ENCODE peak calls at places on chromosomes 13 and 19, in six cellular contexts. One of them, this sample, is unnamed.

GRCh38 chr13:114107686-114108081 is 24.7 kb downstream of the RASA3 start:
- DNase-seq in small intestine: no peak
- DNase-seq in GM23338: no peak
- DNase-seq in stimulated activated CD8-positive, alpha-beta memory T cell treated with anti-CD3 and anti-CD28 coated beads, Interleukin-15, amount 100 ng/mL, for 4 hours: no peak
- DNase-seq in activated naive CD8-positive, alpha-beta T cell treated with anti-CD3 and anti-CD28 coated beads, Interleukin-2, amount 50 U/mL, for 24 hours: no peak
- DNase-seq in neural progenitor cell: no peak
- DNase-seq in this sample: no peak

GRCh38 chr13:46146898-46147297 is 35.1 kb downstream of the LCP1 start:
- DNase-seq in small intestine: no peak
- DNase-seq in GM23338: peak
- DNase-seq in stimulated activated CD8-positive, alpha-beta memory T cell treated with anti-CD3 and anti-CD28 coated beads, Interleukin-15, amount 100 ng/mL, for 4 hours: no peak
- DNase-seq in activated naive CD8-positive, alpha-beta T cell treated with anti-CD3 and anti-CD28 coated beads, Interleukin-2, amount 50 U/mL, for 24 hours: no peak
- DNase-seq in neural progenitor cell: peak
- DNase-seq in this sample: no peak

GRCh38 chr19:16034958-16035560 is 41.2 kb upstream of the TPM4 start:
- DNase-seq in small intestine: no peak
- DNase-seq in GM23338: no peak
- DNase-seq in stimulated activated CD8-positive, alpha-beta memory T cell treated with anti-CD3 and anti-CD28 coated beads, Interleukin-15, amount 100 ng/mL, for 4 hours: no peak
- DNase-seq in activated naive CD8-positive, alpha-beta T cell treated with anti-CD3 and anti-CD28 coated beads, Interleukin-2, amount 50 U/mL, for 24 hours: no peak
- DNase-seq in neural progenitor cell: no peak
- DNase-seq in this sample: no peak

GRCh38 chr19:54388001-54388802 is 23.5 kb upstream of the LAIR1 start:
- DNase-seq in small intestine: peak
- DNase-seq in GM23338: peak
- DNase-seq in stimulated activated CD8-positive, alpha-beta memory T cell treated with anti-CD3 and anti-CD28 coated beads, Interleukin-15, amount 100 ng/mL, for 4 hours: no peak
- DNase-seq in activated naive CD8-positive, alpha-beta T cell treated with anti-CD3 and anti-CD28 coated beads, Interleukin-2, amount 50 U/mL, for 24 hours: no peak
- DNase-seq in neural progenitor cell: no peak
- DNase-seq in this sample: no peak

GRCh38 chr13:40665061-40665753 is 1.2 kb downstream of the FOXO1 start:
- DNase-seq in small intestine: peak
- DNase-seq in GM23338: peak
- DNase-seq in stimulated activated CD8-positive, alpha-beta memory T cell treated with anti-CD3 and anti-CD28 coated beads, Interleukin-15, amount 100 ng/mL, for 4 hours: peak
- DNase-seq in activated naive CD8-positive, alpha-beta T cell treated with anti-CD3 and anti-CD28 coated beads, Interleukin-2, amount 50 U/mL, for 24 hours: peak
- DNase-seq in neural progenitor cell: peak
- DNase-seq in this sample: no peak

GRCh38 chr13:113497217-113497616 is 6.7 kb upstream of the DCUN1D2 start:
- DNase-seq in small intestine: no peak
- DNase-seq in GM23338: no peak
- DNase-seq in stimulated activated CD8-positive, alpha-beta memory T cell treated with anti-CD3 and anti-CD28 coated beads, Interleukin-15, amount 100 ng/mL, for 4 hours: no peak
- DNase-seq in activated naive CD8-positive, alpha-beta T cell treated with anti-CD3 and anti-CD28 coated beads, Interleukin-2, amount 50 U/mL, for 24 hours: no peak
- DNase-seq in neural progenitor cell: peak
- DNase-seq in this sample: no peak

GRCh38 chr19:19416280-19416679 is 10.8 kb downstream of the GATAD2A start:
- DNase-seq in small intestine: no peak
- DNase-seq in GM23338: no peak
- DNase-seq in stimulated activated CD8-positive, alpha-beta memory T cell treated with anti-CD3 and anti-CD28 coated beads, Interleukin-15, amount 100 ng/mL, for 4 hours: no peak
- DNase-seq in activated naive CD8-positive, alpha-beta T cell treated with anti-CD3 and anti-CD28 coated beads, Interleukin-2, amount 50 U/mL, for 24 hours: no peak
- DNase-seq in neural progenitor cell: no peak
- DNase-seq in this sample: no peak

GRCh38 chr13:105611424-105611823 is 924.0 kb downstream of the EFNB2 start:
- DNase-seq in small intestine: no peak
- DNase-seq in GM23338: peak
- DNase-seq in stimulated activated CD8-positive, alpha-beta memory T cell treated with anti-CD3 and anti-CD28 coated beads, Interleukin-15, amount 100 ng/mL, for 4 hours: no peak
- DNase-seq in activated naive CD8-positive, alpha-beta T cell treated with anti-CD3 and anti-CD28 coated beads, Interleukin-2, amount 50 U/mL, for 24 hours: no peak
- DNase-seq in neural progenitor cell: no peak
- DNase-seq in this sample: no peak

GRCh38 chr13:65606622-65607021 is 1623.5 kb downstream of the PCDH9 start:
- DNase-seq in small intestine: no peak
- DNase-seq in GM23338: no peak
- DNase-seq in stimulated activated CD8-positive, alpha-beta memory T cell treated with anti-CD3 and anti-CD28 coated beads, Interleukin-15, amount 100 ng/mL, for 4 hours: no peak
- DNase-seq in activated naive CD8-positive, alpha-beta T cell treated with anti-CD3 and anti-CD28 coated beads, Interleukin-2, amount 50 U/mL, for 24 hours: no peak
- DNase-seq in neural progenitor cell: no peak
- DNase-seq in this sample: no peak

GRCh38 chr19:4061683-4062575 is 4.8 kb downstream of the ZBTB7A start:
- DNase-seq in small intestine: peak
- DNase-seq in GM23338: peak
- DNase-seq in stimulated activated CD8-positive, alpha-beta memory T cell treated with anti-CD3 and anti-CD28 coated beads, Interleukin-15, amount 100 ng/mL, for 4 hours: no peak
- DNase-seq in activated naive CD8-positive, alpha-beta T cell treated with anti-CD3 and anti-CD28 coated beads, Interleukin-2, amount 50 U/mL, for 24 hours: no peak
- DNase-seq in neural progenitor cell: no peak
- DNase-seq in this sample: no peak

GRCh38 chr13:113832631-113833030 is 31.2 kb downstream of the GAS6 start:
- DNase-seq in small intestine: no peak
- DNase-seq in GM23338: no peak
- DNase-seq in stimulated activated CD8-positive, alpha-beta memory T cell treated with anti-CD3 and anti-CD28 coated beads, Interleukin-15, amount 100 ng/mL, for 4 hours: no peak
- DNase-seq in activated naive CD8-positive, alpha-beta T cell treated with anti-CD3 and anti-CD28 coated beads, Interleukin-2, amount 50 U/mL, for 24 hours: no peak
- DNase-seq in neural progenitor cell: no peak
- DNase-seq in this sample: no peak

GRCh38 chr13:84903391-84903790 is 895.8 kb downstream of the SLITRK6 start:
- DNase-seq in small intestine: no peak
- DNase-seq in GM23338: no peak
- DNase-seq in stimulated activated CD8-positive, alpha-beta memory T cell treated with anti-CD3 and anti-CD28 coated beads, Interleukin-15, amount 100 ng/mL, for 4 hours: no peak
- DNase-seq in activated naive CD8-positive, alpha-beta T cell treated with anti-CD3 and anti-CD28 coated beads, Interleukin-2, amount 50 U/mL, for 24 hours: no peak
- DNase-seq in neural progenitor cell: no peak
- DNase-seq in this sample: no peak

GRCh38 chr19:5170329-5170745 is 170.3 kb downstream of the PTPRS start:
- DNase-seq in small intestine: peak
- DNase-seq in GM23338: peak
- DNase-seq in stimulated activated CD8-positive, alpha-beta memory T cell treated with anti-CD3 and anti-CD28 coated beads, Interleukin-15, amount 100 ng/mL, for 4 hours: peak
- DNase-seq in activated naive CD8-positive, alpha-beta T cell treated with anti-CD3 and anti-CD28 coated beads, Interleukin-2, amount 50 U/mL, for 24 hours: peak
- DNase-seq in neural progenitor cell: no peak
- DNase-seq in this sample: no peak

GRCh38 chr19:10812902-10813404 is 23.1 kb downstream of the TMED1 start:
- DNase-seq in small intestine: no peak
- DNase-seq in GM23338: no peak
- DNase-seq in stimulated activated CD8-positive, alpha-beta memory T cell treated with anti-CD3 and anti-CD28 coated beads, Interleukin-15, amount 100 ng/mL, for 4 hours: peak
- DNase-seq in activated naive CD8-positive, alpha-beta T cell treated with anti-CD3 and anti-CD28 coated beads, Interleukin-2, amount 50 U/mL, for 24 hours: peak
- DNase-seq in neural progenitor cell: no peak
- DNase-seq in this sample: peak